ENCODE peak calls at places on chromosome 22, in five cellular contexts. One of them, this sample, is unnamed.

GRCh38 chr22:44547371-44547770 is 49.3 kb upstream of the RTL6 start:
- DNase-seq in left ventricle myocardium inferior: no peak
- DNase-seq in RCC 7860: no peak
- DNase-seq in HCEC 1CT: no peak
- DNase-seq in A673: no peak
- DNase-seq in this sample: no peak

GRCh38 chr22:30079952-30080533 is at the start of gene HORMAD2:
- DNase-seq in left ventricle myocardium inferior: no peak
- DNase-seq in RCC 7860: no peak
- DNase-seq in HCEC 1CT: no peak
- DNase-seq in A673: no peak
- DNase-seq in this sample: no peak

GRCh38 chr22:31122532-31123291 is at the start of gene INPP5J:
- DNase-seq in left ventricle myocardium inferior: peak
- DNase-seq in RCC 7860: peak
- DNase-seq in HCEC 1CT: peak
- DNase-seq in A673: peak
- DNase-seq in this sample: no peak

GRCh38 chr22:28297504-28297903 is 378.4 kb upstream of the PITPNB start:
- DNase-seq in left ventricle myocardium inferior: no peak
- DNase-seq in RCC 7860: no peak
- DNase-seq in HCEC 1CT: no peak
- DNase-seq in A673: no peak
- DNase-seq in this sample: no peak

GRCh38 chr22:46004105-46004866 is 27.3 kb upstream of the WNT7B start:
- DNase-seq in left ventricle myocardium inferior: peak
- DNase-seq in RCC 7860: peak
- DNase-seq in HCEC 1CT: no peak
- DNase-seq in A673: peak
- DNase-seq in this sample: no peak

GRCh38 chr22:48720662-48721393 is 1106.8 kb downstream of the BRD1 start:
- DNase-seq in left ventricle myocardium inferior: no peak
- DNase-seq in RCC 7860: no peak
- DNase-seq in HCEC 1CT: no peak
- DNase-seq in A673: no peak
- DNase-seq in this sample: no peak

GRCh38 chr22:24099661-24100060 is 81.6 kb upstream of the SUSD2 start:
- DNase-seq in left ventricle myocardium inferior: no peak
- DNase-seq in RCC 7860: no peak
- DNase-seq in HCEC 1CT: no peak
- DNase-seq in A673: no peak
- DNase-seq in this sample: no peak

GRCh38 chr22:49091917-49092545 is 735.6 kb downstream of the BRD1 start:
- DNase-seq in left ventricle myocardium inferior: no peak
- DNase-seq in RCC 7860: no peak
- DNase-seq in HCEC 1CT: no peak
- DNase-seq in A673: peak
- DNase-seq in this sample: no peak

GRCh38 chr22:38824587-38824986 is 19.2 kb downstream of the NPTXR start:
- DNase-seq in left ventricle myocardium inferior: peak
- DNase-seq in RCC 7860: peak
- DNase-seq in HCEC 1CT: peak
- DNase-seq in A673: peak
- DNase-seq in this sample: peak

GRCh38 chr22:41969110-41969646 is at the start of gene SEPTIN3:
- DNase-seq in left ventricle myocardium inferior: no peak
- DNase-seq in RCC 7860: no peak
- DNase-seq in HCEC 1CT: no peak
- DNase-seq in A673: peak
- DNase-seq in this sample: no peak

GRCh38 chr22:46006379-46007002 is 29.5 kb upstream of the WNT7B start:
- DNase-seq in left ventricle myocardium inferior: peak
- DNase-seq in RCC 7860: peak
- DNase-seq in HCEC 1CT: peak
- DNase-seq in A673: peak
- DNase-seq in this sample: peak

GRCh38 chr22:37186228-37186996 is 1.6 kb downstream of the C1QTNF6 start:
- DNase-seq in left ventricle myocardium inferior: peak
- DNase-seq in RCC 7860: peak
- DNase-seq in HCEC 1CT: peak
- DNase-seq in A673: peak
- DNase-seq in this sample: no peak

GRCh38 chr22:19821523-19822300 is 33.0 kb downstream of the GNB1L start:
- DNase-seq in left ventricle myocardium inferior: no peak
- DNase-seq in RCC 7860: no peak
- DNase-seq in HCEC 1CT: no peak
- DNase-seq in A673: no peak
- DNase-seq in this sample: no peak

GRCh38 chr22:35575116-35575748 is 34.6 kb downstream of the RASD2 start:
- DNase-seq in left ventricle myocardium inferior: no peak
- DNase-seq in RCC 7860: no peak
- DNase-seq in HCEC 1CT: no peak
- DNase-seq in A673: peak
- DNase-seq in this sample: no peak

GRCh38 chr22:39146256-39147101 is 6.0 kb downstream of the CBX7 start:
- DNase-seq in left ventricle myocardium inferior: no peak
- DNase-seq in RCC 7860: no peak
- DNase-seq in HCEC 1CT: no peak
- DNase-seq in A673: no peak
- DNase-seq in this sample: no peak

GRCh38 chr22:23119492-23120414 is 22.0 kb downstream of the RSPH14 start:
- DNase-seq in left ventricle myocardium inferior: no peak
- DNase-seq in RCC 7860: no peak
- DNase-seq in HCEC 1CT: no peak
- DNase-seq in A673: no peak
- DNase-seq in this sample: no peak

GRCh38 chr22:46086577-46087335 is 63.6 kb upstream of the PPARA start:
- DNase-seq in left ventricle myocardium inferior: peak
- DNase-seq in RCC 7860: peak
- DNase-seq in HCEC 1CT: peak
- DNase-seq in A673: no peak
- DNase-seq in this sample: no peak

GRCh38 chr22:47094861-47095330 is 332.4 kb downstream of the TBC1D22A start:
- DNase-seq in left ventricle myocardium inferior: no peak
- DNase-seq in RCC 7860: no peak
- DNase-seq in HCEC 1CT: no peak
- DNase-seq in A673: no peak
- DNase-seq in this sample: no peak

GRCh38 chr22:44158766-44159165 is 22.0 kb upstream of the PARVG start:
- DNase-seq in left ventricle myocardium inferior: no peak
- DNase-seq in RCC 7860: no peak
- DNase-seq in HCEC 1CT: no peak
- DNase-seq in A673: no peak
- DNase-seq in this sample: no peak

GRCh38 chr22:41976070-41976901 is 7.0 kb downstream of the SEPTIN3 start:
- DNase-seq in left ventricle myocardium inferior: peak
- DNase-seq in RCC 7860: no peak
- DNase-seq in HCEC 1CT: no peak
- DNase-seq in A673: no peak
- DNase-seq in this sample: no peak

GRCh38 chr22:46072981-46073682 is 77.2 kb upstream of the PPARA start:
- DNase-seq in left ventricle myocardium inferior: peak
- DNase-seq in RCC 7860: no peak
- DNase-seq in HCEC 1CT: no peak
- DNase-seq in A673: peak
- DNase-seq in this sample: no peak

GRCh38 chr22:30031764-30032468 is 48.3 kb upstream of the HORMAD2 start:
- DNase-seq in left ventricle myocardium inferior: no peak
- DNase-seq in RCC 7860: no peak
- DNase-seq in HCEC 1CT: no peak
- DNase-seq in A673: no peak
- DNase-seq in this sample: no peak

GRCh38 chr22:27809700-27810365 is 8.3 kb upstream of the MN1 start:
- DNase-seq in left ventricle myocardium inferior: no peak
- DNase-seq in RCC 7860: no peak
- DNase-seq in HCEC 1CT: no peak
- DNase-seq in A673: no peak
- DNase-seq in this sample: no peak

GRCh38 chr22:46815896-46816721 is 53.7 kb downstream of the TBC1D22A start:
- DNase-seq in left ventricle myocardium inferior: no peak
- DNase-seq in RCC 7860: no peak
- DNase-seq in HCEC 1CT: peak
- DNase-seq in A673: peak
- DNase-seq in this sample: no peak

This sample was measured in HFF-Myc.